ENCODE peak calls at places on chromosome 2, in five cellular contexts. O is HCT116; U is CD8-positive, alpha-beta memory T cell; J is ovary; A is heart left ventricle. Q is an unnamed sample.
A peak's percentile ranks its signal among the peaks of the same experiment; 100 is the strongest.

GRCh38 chr2:224671731-224672130 is 44.4 kb downstream of the CCDC195 start:
- DNase-seq in U (no peak), A (no peak), J (no peak), O (no peak), Q (no peak)

GRCh38 chr2:6325616-6326015 is 540.1 kb downstream of the CMPK2 start:
- DNase-seq in O (no peak), U (no peak), A (no peak), J (no peak), Q (no peak)

GRCh38 chr2:85663684-85664565 is 4.1 kb downstream of the SFTPB start:
- DNase-seq in J (no peak), O (no peak), U (no peak), A (no peak), Q (no peak)

GRCh38 chr2:212854766-212855165 is 296.6 kb downstream of the IKZF2 start:
- DNase-seq in J (no peak), O (no peak), U (no peak), A (no peak), Q (no peak)

GRCh38 chr2:1971124-1971523 is 226.8 kb upstream of the PXDN start:
- DNase-seq in U (no peak), O (no peak), J (no peak), A (no peak), Q (no peak)

GRCh38 chr2:231241755-231242507 is 43.5 kb downstream of the ARMC9 start:
- DNase-seq in J (peak; percentile 47), O (no peak), A (peak; percentile 44), U (no peak), Q (no peak)

GRCh38 chr2:163812926-163813520 is 77.2 kb upstream of the FIGN start:
- DNase-seq in U (no peak), A (no peak), J (no peak), O (no peak), Q (no peak)

GRCh38 chr2:96553176-96553956 is 16.8 kb downstream of the ARID5A start:
- DNase-seq in A (no peak), O (no peak), J (peak; percentile 21), U (no peak), Q (no peak)

GRCh38 chr2:105510761-105511669 is 112.2 kb upstream of the FHL2 start:
- DNase-seq in A (no peak), J (no peak), O (peak; percentile 4), U (no peak), Q (no peak)

DNA sequence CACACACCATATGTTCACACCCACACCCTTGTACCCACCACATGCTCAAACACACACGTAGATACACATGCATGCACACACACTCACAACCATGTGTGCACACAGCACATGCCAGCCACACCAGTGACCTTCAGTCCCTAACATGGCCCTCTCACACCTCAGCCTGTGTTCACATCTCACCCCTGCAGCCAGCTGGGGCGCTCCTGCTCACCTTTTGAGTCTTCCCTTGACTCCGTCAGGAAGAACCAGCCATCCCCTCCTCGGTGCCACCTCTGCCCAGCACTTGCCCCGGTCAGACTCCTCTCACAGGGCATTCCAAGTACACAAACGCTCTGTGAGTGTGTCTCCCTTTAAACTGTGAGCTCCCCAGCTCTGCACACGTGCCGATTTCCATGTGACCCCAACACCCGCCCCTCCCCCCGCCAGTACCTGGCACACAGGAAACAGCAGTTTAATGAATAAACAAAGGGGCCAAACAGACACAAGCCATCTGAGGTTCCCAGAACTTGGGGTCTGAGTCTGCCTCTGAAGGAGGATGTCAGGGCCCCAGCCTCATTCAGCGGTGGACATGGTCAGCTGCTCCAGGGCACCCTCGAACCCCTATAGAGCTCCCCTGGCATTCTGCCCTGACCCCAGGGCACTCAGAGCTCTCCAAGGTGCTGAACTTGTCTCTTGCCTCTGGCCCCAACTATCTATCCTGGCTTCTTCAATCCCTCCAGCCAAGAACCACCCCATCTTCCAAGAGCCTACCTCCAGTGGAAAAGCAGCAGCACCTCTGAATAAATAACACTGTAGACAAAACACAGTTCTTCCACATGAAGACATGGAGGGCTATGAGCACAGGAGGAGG is 252.9 kb downstream of the ATAD2B start:
- DNase-seq in A (no peak), U (no peak), J (no peak), O (no peak), Q (peak; percentile 28)
- H3K4me3 ChIP-seq in A (no peak overlapping the region), U (no peak overlapping the region), J (no peak overlapping the region), O (no peak overlapping the region), Q (no peak overlapping the region)

GRCh38 chr2:237699870-237700582 is 72.6 kb downstream of the LRRFIP1 start:
- DNase-seq in J (no peak), U (no peak), O (no peak), A (no peak), Q (no peak)

GRCh38 chr2:237702439-237703397 is 75.3 kb downstream of the LRRFIP1 start:
- DNase-seq in U (no peak), O (no peak), A (peak; percentile 67), J (peak; percentile 61), Q (no peak)

GRCh38 chr2:237700583-237701032 is 73.2 kb downstream of the LRRFIP1 start:
- DNase-seq in A (peak; percentile 84), O (no peak), J (no peak), U (peak; percentile 64), Q (no peak)

GRCh38 chr2:237701033-237701858 is 73.9 kb downstream of the LRRFIP1 start:
- DNase-seq in U (peak; percentile 27), A (no peak), O (no peak), J (no peak), Q (no peak)

GRCh38 chr2:237701859-237702370 is 74.5 kb downstream of the LRRFIP1 start:
- DNase-seq in O (no peak), U (no peak), A (no peak), J (no peak), Q (no peak)
- H3K4me3 ChIP-seq in O (no peak overlapping the region), U (peak overlapping the region; percentile 21), A (peak overlapping the region; percentile 31), J (no peak overlapping the region), Q (no peak overlapping the region)

GRCh38 chr2:61816480-61817355 is 37.1 kb downstream of the FAM161A start:
- DNase-seq in A (no peak), U (no peak), J (no peak), O (no peak), Q (no peak)

DNA sequence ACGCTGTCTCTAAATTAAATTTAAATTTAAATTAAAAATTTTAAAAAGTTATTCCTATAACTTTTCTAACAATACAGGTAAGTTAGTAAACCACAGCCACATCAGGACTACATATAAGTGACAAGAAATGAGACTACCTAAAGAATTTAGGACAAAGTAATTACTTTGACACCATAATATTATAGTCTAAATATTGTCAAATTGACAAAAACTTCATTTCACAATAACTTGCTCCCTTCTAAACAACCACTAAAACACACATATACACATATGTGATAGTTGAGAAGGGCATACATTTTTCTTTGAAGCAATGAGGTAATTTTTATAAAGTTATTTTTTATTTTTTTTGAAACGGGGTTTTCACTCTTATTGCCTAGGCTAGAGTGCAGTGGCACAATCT is 31.6 kb downstream of the FAM161A start:
- DNase-seq in A (no peak), U (no peak), O (no peak), J (no peak), Q (no peak)
- H3K4me3 ChIP-seq in A (no peak overlapping the region), U (no peak overlapping the region), O (no peak overlapping the region), J (no peak overlapping the region), Q (no peak overlapping the region)

GRCh38 chr2:137180012-137180411 is 414.7 kb downstream of the THSD7B start:
- DNase-seq in U (no peak), J (no peak), A (no peak), O (no peak), Q (no peak)

GRCh38 chr2:137173514-137173913 is 408.2 kb downstream of the THSD7B start:
- DNase-seq in U (no peak), J (no peak), O (no peak), A (no peak), Q (peak; percentile 28)

GRCh38 chr2:137179542-137179941 is 414.2 kb downstream of the THSD7B start:
- DNase-seq in O (no peak), A (no peak), J (no peak), U (no peak), Q (no peak)

GRCh38 chr2:137183206-137183605 is 417.9 kb downstream of the THSD7B start:
- DNase-seq in A (no peak), J (no peak), U (no peak), O (no peak), Q (no peak)

DNA sequence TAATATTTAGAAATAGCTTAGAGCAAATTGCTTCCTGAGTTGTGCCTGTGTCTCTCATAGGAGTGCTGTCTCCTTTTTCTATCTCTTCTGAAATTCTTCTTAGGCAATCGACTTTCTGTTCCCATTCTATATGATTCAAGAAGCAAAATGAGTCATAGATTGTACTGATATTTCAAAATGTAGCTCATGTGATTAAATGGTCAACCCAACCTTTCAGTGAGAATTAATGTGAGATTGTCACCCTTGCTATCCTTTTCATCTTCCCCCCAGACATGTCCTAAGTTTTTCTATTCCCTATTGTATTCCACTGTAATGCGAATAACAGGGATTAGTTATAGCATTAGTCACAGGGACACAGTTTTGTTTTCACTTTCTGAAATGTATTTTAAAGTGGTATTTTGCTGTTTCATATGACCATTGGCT is 413.6 kb downstream of the THSD7B start:
- DNase-seq in J (no peak), U (no peak), A (no peak), O (no peak), Q (no peak)
- H3K4me3 ChIP-seq in J (no peak overlapping the region), U (no peak overlapping the region), A (no peak overlapping the region), O (no peak overlapping the region), Q (no peak overlapping the region)

GRCh38 chr2:55155764-55156221 is 76.3 kb downstream of the CLHC1 start:
- DNase-seq in A (no peak), J (no peak), O (no peak), U (no peak), Q (no peak)
- H3K4me3 ChIP-seq in A (no peak overlapping the region), J (no peak overlapping the region), O (no peak overlapping the region), U (no peak overlapping the region), Q (no peak overlapping the region)

GRCh38 chr2:68366083-68366560 is 1.0 kb downstream of the PLEK start:
- DNase-seq in J (no peak), U (peak; percentile 17), O (no peak), A (no peak), Q (no peak)
- H3K4me3 ChIP-seq in J (no peak overlapping the region), U (peak overlapping the region; percentile 56), O (no peak overlapping the region), A (peak overlapping the region; percentile 43), Q (no peak overlapping the region)

DNA sequence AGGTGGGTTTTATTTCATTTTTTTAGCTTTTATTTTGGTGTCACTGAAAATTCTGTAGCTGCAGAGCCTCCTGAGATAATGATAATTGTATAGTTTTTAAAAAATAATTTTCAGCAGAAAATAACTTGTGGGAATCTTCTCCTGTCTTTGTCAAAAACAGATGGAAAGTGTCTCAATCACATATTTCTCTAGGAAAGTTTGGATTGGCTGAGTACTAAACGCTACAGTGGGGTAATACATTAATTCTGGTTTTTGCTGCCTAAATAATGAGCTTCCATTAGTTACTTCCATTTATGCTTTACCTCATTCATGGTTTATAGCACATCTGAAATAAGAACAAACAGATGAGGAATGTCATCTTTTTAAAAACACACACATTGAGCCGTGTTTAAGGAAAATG is 2.2 kb downstream of the TWIST2 start:
- DNase-seq in O (no peak), A (no peak), U (no peak), J (no peak), Q (no peak)
- H3K4me3 ChIP-seq in O (no peak overlapping the region), A (peak overlapping the region; percentile 68), U (no peak overlapping the region), J (peak overlapping the region; percentile 63), Q (no peak overlapping the region)